ENCODE peak calls at places on chromosome 14, in six cellular contexts. U, A, K, O, N and F are unnamed samples.

GRCh38 chr14:22555573-22556011 is 33.4 kb downstream of the DAD1 start:
- DNase-seq in U (no peak), A (no peak), K (no peak), O (no peak), N (no peak), F (no peak)

GRCh38 chr14:90797451-90797850 is 18.8 kb downstream of the TTC7B start:
- DNase-seq in U (no peak), A (no peak), K (no peak), O (no peak), N (no peak), F (no peak)

GRCh38 chr14:95534299-95535225 is at the start of gene GLRX5:
- DNase-seq in U (peak), A (peak), K (peak), O (peak), N (peak), F (peak)

GRCh38 chr14:69636051-69636639 is 24.7 kb downstream of the SUSD6 start:
- DNase-seq in U (no peak), A (no peak), K (no peak), O (no peak), N (no peak), F (no peak)

GRCh38 chr14:100911665-100912316 is 8.3 kb upstream of the RTL1 start:
- DNase-seq in U (no peak), A (no peak), K (no peak), O (no peak), N (no peak), F (no peak)

GRCh38 chr14:36518031-36518585 is 1.9 kb downstream of the NKX2-1 start:
- DNase-seq in U (no peak), A (peak), K (no peak), O (no peak), N (no peak), F (no peak)

GRCh38 chr14:69571879-69572633 is 2.6 kb downstream of the CCDC177 start:
- DNase-seq in U (no peak), A (no peak), K (peak), O (no peak), N (no peak), F (peak)

GRCh38 chr14:77076118-77076631 is 21.9 kb upstream of the CIPC start:
- DNase-seq in U (peak), A (peak), K (peak), O (no peak), N (no peak), F (no peak)

GRCh38 chr14:51478241-51478640 is 173.5 kb upstream of the FRMD6 start:
- DNase-seq in U (peak), A (no peak), K (no peak), O (no peak), N (peak), F (no peak)

GRCh38 chr14:95485222-95485819 is 31.1 kb downstream of the SYNE3 start:
- DNase-seq in U (no peak), A (no peak), K (peak), O (no peak), N (no peak), F (peak)

GRCh38 chr14:30681752-30682355 is 59.7 kb downstream of the SCFD1 start:
- DNase-seq in U (peak), A (no peak), K (no peak), O (peak), N (no peak), F (peak)

GRCh38 chr14:96424104-96424989 is 32.4 kb downstream of the AK7 start:
- DNase-seq in U (peak), A (no peak), K (peak), O (peak), N (peak), F (peak)

GRCh38 chr14:99947695-99948094 is 117.5 kb upstream of the EVL start:
- DNase-seq in U (no peak), A (no peak), K (no peak), O (no peak), N (peak), F (no peak)

GRCh38 chr14:99436247-99437180 is 44.1 kb downstream of the SETD3 start:
- DNase-seq in U (peak), A (no peak), K (no peak), O (no peak), N (no peak), F (no peak)